ENCODE peak calls at places on chromosomes 3 and 15, in six cellular contexts. One of them, this sample, is unnamed.

GRCh38 chr3:135982922-135983581 is 17.5 kb downstream of the PPP2R3A start:
- DNase-seq in NB4: no peak
- DNase-seq in PC-3: peak; percentile 68
- DNase-seq in uterus: no peak
- DNase-seq in neural progenitor cell: no peak
- DNase-seq in tibial artery: no peak
- DNase-seq in this sample: no peak

GRCh38 chr3:27976933-27977332 is 254.8 kb upstream of the EOMES start:
- DNase-seq in NB4: peak; percentile 91
- DNase-seq in PC-3: peak; percentile 66
- DNase-seq in uterus: no peak
- DNase-seq in neural progenitor cell: no peak
- DNase-seq in tibial artery: no peak
- DNase-seq in this sample: no peak

GRCh38 chr15:39199076-39199475 is 381.8 kb upstream of the THBS1 start:
- DNase-seq in NB4: no peak
- DNase-seq in PC-3: no peak
- DNase-seq in uterus: peak; percentile 70
- DNase-seq in neural progenitor cell: peak; percentile 26
- DNase-seq in tibial artery: no peak
- DNase-seq in this sample: peak; percentile 48

GRCh38 chr3:41881233-41881821 is 80.6 kb downstream of the ULK4 start:
- DNase-seq in NB4: peak; percentile 50
- DNase-seq in PC-3: peak; percentile 73
- DNase-seq in uterus: no peak
- DNase-seq in neural progenitor cell: peak; percentile 41
- DNase-seq in tibial artery: no peak
- DNase-seq in this sample: peak; percentile 21

GRCh38 chr3:61944736-61945135 is 383.4 kb downstream of the PTPRG start:
- DNase-seq in NB4: no peak
- DNase-seq in PC-3: no peak
- DNase-seq in uterus: no peak
- DNase-seq in neural progenitor cell: no peak
- DNase-seq in tibial artery: no peak
- DNase-seq in this sample: no peak

GRCh38 chr3:65778966-65779365 is 259.8 kb downstream of the MAGI1 start:
- DNase-seq in NB4: no peak
- DNase-seq in PC-3: peak; percentile 11
- DNase-seq in uterus: no peak
- DNase-seq in neural progenitor cell: no peak
- DNase-seq in tibial artery: no peak
- DNase-seq in this sample: no peak

GRCh38 chr3:116350119-116350733 is 95.1 kb downstream of the LSAMP start:
- DNase-seq in NB4: no peak
- DNase-seq in PC-3: no peak
- DNase-seq in uterus: no peak
- DNase-seq in neural progenitor cell: no peak
- DNase-seq in tibial artery: no peak
- DNase-seq in this sample: no peak

GRCh38 chr15:33022629-33023028 is 171.9 kb downstream of the FMN1 start:
- DNase-seq in NB4: no peak
- DNase-seq in PC-3: peak; percentile 81
- DNase-seq in uterus: no peak
- DNase-seq in neural progenitor cell: peak; percentile 33
- DNase-seq in tibial artery: peak; percentile 56
- DNase-seq in this sample: peak; percentile 60

GRCh38 chr3:172303181-172303580 is 145.1 kb downstream of the GHSR start:
- DNase-seq in NB4: no peak
- DNase-seq in PC-3: no peak
- DNase-seq in uterus: no peak
- DNase-seq in neural progenitor cell: no peak
- DNase-seq in tibial artery: no peak
- DNase-seq in this sample: no peak

GRCh38 chr15:68391084-68391483 is 40.9 kb downstream of the ITGA11 start:
- DNase-seq in NB4: no peak
- DNase-seq in PC-3: no peak
- DNase-seq in uterus: peak; percentile 10
- DNase-seq in neural progenitor cell: no peak
- DNase-seq in tibial artery: peak; percentile 19
- DNase-seq in this sample: no peak

GRCh38 chr3:194064380-194065118 is 71.4 kb upstream of the HES1 start:
- DNase-seq in NB4: no peak
- DNase-seq in PC-3: no peak
- DNase-seq in uterus: no peak
- DNase-seq in neural progenitor cell: no peak
- DNase-seq in tibial artery: no peak
- DNase-seq in this sample: no peak

GRCh38 chr15:57857871-57858270 is 151.4 kb downstream of the POLR2M start:
- DNase-seq in NB4: no peak
- DNase-seq in PC-3: no peak
- DNase-seq in uterus: no peak
- DNase-seq in neural progenitor cell: no peak
- DNase-seq in tibial artery: no peak
- DNase-seq in this sample: no peak

GRCh38 chr3:78204977-78205376 is 1165.1 kb downstream of the ROBO2 start:
- DNase-seq in NB4: no peak
- DNase-seq in PC-3: peak; percentile 82
- DNase-seq in uterus: no peak
- DNase-seq in neural progenitor cell: peak; percentile 44
- DNase-seq in tibial artery: no peak
- DNase-seq in this sample: peak; percentile 58

GRCh38 chr15:32935139-32935538 is 217.3 kb downstream of the GREM1 start:
- DNase-seq in NB4: no peak
- DNase-seq in PC-3: no peak
- DNase-seq in uterus: no peak
- DNase-seq in neural progenitor cell: no peak
- DNase-seq in tibial artery: no peak
- DNase-seq in this sample: no peak

GRCh38 chr15:64461577-64462162 is 1.3 kb downstream of the ZNF609 start:
- DNase-seq in NB4: peak; percentile 25
- DNase-seq in PC-3: no peak
- DNase-seq in uterus: no peak
- DNase-seq in neural progenitor cell: peak; percentile 77
- DNase-seq in tibial artery: no peak
- DNase-seq in this sample: no peak

GRCh38 chr15:29133791-29134190 is 135.8 kb downstream of the NSMCE3 start:
- DNase-seq in NB4: no peak
- DNase-seq in PC-3: no peak
- DNase-seq in uterus: no peak
- DNase-seq in neural progenitor cell: no peak
- DNase-seq in tibial artery: peak; percentile 12
- DNase-seq in this sample: no peak

GRCh38 chr15:85556618-85556895 is 176.2 kb downstream of the AKAP13 start:
- DNase-seq in NB4: no peak
- DNase-seq in PC-3: no peak
- DNase-seq in uterus: no peak
- DNase-seq in neural progenitor cell: no peak
- DNase-seq in tibial artery: no peak
- DNase-seq in this sample: no peak

GRCh38 chr3:44833394-44833793 is 28.3 kb upstream of the TMEM42 start:
- DNase-seq in NB4: no peak
- DNase-seq in PC-3: no peak
- DNase-seq in uterus: no peak
- DNase-seq in neural progenitor cell: no peak
- DNase-seq in tibial artery: no peak
- DNase-seq in this sample: no peak
- H3K4me3 ChIP-seq in NB4: no peak overlapping the region
- H3K4me3 ChIP-seq in PC-3: no peak overlapping the region
- H3K4me3 ChIP-seq in uterus: no peak overlapping the region
- H3K4me3 ChIP-seq in neural progenitor cell: no peak overlapping the region
- H3K4me3 ChIP-seq in tibial artery: no peak overlapping the region
- H3K4me3 ChIP-seq in this sample: no peak overlapping the region

DNA sequence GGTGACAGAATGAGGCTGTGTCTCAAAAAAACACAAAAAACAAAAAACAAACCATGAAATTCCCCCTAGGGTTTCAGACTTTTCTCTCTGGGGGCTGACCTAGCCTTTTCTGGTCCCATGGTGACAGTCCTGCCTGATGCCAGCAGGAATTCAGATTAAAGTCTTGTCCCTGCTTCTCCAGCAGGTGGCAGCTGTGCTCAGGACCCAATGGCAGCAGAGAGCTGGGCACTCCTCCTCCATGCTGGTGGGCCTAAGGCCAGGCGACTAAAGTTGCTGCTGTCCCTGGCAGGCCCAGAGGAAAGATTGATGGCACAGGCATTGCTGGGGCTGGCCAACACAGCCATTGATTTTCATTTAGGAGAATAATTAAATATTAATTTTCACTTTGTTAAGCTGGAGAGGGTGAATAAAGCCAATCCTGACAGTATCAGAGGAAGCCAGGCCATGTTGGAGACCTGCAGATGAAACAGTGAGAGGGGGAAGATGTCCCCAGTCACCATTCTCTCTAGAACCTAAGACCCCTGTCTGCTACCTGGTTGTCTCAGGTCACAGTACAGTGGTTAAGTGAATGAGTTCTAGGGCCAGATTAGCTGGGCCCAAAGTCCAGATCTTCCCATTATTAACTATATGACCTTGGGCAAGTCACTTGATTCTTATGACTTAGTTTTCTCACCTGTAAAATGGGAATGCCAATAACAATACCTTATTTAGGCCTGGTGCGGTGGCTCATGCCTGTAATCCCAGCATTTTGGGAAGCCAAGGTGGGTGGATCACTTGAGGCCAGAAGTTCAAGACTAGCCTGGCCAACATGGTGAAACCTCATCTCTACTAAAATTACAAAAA is 7.1 kb downstream of the CELF6 start:
- DNase-seq in NB4: peak; percentile 69
- DNase-seq in PC-3: peak; percentile 72
- DNase-seq in uterus: peak; percentile 34
- DNase-seq in neural progenitor cell: peak; percentile 82
- DNase-seq in tibial artery: peak; percentile 75
- DNase-seq in this sample: peak; percentile 30
- TF ChIP-seq CTCF in NB4: peak; percentile 77
- TF ChIP-seq CTCF in PC-3: peak; percentile 77
- TF ChIP-seq CTCF in uterus: peak; percentile 48
- TF ChIP-seq CTCF in neural progenitor cell: peak; percentile 82
- TF ChIP-seq CTCF in tibial artery: peak; percentile 59
- TF ChIP-seq CTCF in this sample: peak; percentile 80

GRCh38 chr3:58010562-58010961 is 2.3 kb downstream of the FLNB start:
- DNase-seq in NB4: no peak
- DNase-seq in PC-3: no peak
- DNase-seq in uterus: no peak
- DNase-seq in neural progenitor cell: no peak
- DNase-seq in tibial artery: no peak
- DNase-seq in this sample: no peak
- H3K4me3 ChIP-seq in NB4: no peak overlapping the region
- H3K4me3 ChIP-seq in PC-3: peak overlapping the region; percentile 96
- H3K4me3 ChIP-seq in uterus: peak overlapping the region; percentile 71
- H3K4me3 ChIP-seq in neural progenitor cell: no peak overlapping the region
- H3K4me3 ChIP-seq in tibial artery: peak overlapping the region; percentile 87
- H3K4me3 ChIP-seq in this sample: peak overlapping the region; percentile 66

GRCh38 chr15:69604050-69604378 is 151.4 kb downstream of the RPLP1 start:
- DNase-seq in NB4: peak; percentile 28
- DNase-seq in PC-3: peak; percentile 70
- DNase-seq in uterus: no peak
- DNase-seq in neural progenitor cell: no peak
- DNase-seq in tibial artery: no peak
- DNase-seq in this sample: no peak
- TF ChIP-seq CTCF in NB4: no peak
- TF ChIP-seq CTCF in PC-3: peak; percentile 62
- TF ChIP-seq CTCF in uterus: no peak
- TF ChIP-seq CTCF in neural progenitor cell: no peak
- TF ChIP-seq CTCF in tibial artery: no peak
- TF ChIP-seq CTCF in this sample: no peak

GRCh38 chr3:125383744-125384143 is 8.6 kb upstream of the ZNF148 start:
- DNase-seq in NB4: no peak
- DNase-seq in PC-3: no peak
- DNase-seq in uterus: no peak
- DNase-seq in neural progenitor cell: no peak
- DNase-seq in tibial artery: no peak
- DNase-seq in this sample: no peak
- H3K4me3 ChIP-seq in NB4: no peak overlapping the region
- H3K4me3 ChIP-seq in PC-3: no peak overlapping the region
- H3K4me3 ChIP-seq in uterus: no peak overlapping the region
- H3K4me3 ChIP-seq in neural progenitor cell: no peak overlapping the region
- H3K4me3 ChIP-seq in tibial artery: no peak overlapping the region
- H3K4me3 ChIP-seq in this sample: no peak overlapping the region

GRCh38 chr15:44692659-44693058 is 18.5 kb downstream of the PATL2 start:
- DNase-seq in NB4: no peak
- DNase-seq in PC-3: no peak
- DNase-seq in uterus: no peak
- DNase-seq in neural progenitor cell: no peak
- DNase-seq in tibial artery: no peak
- DNase-seq in this sample: no peak

GRCh38 chr15:44694416-44694815 is 16.7 kb downstream of the PATL2 start:
- DNase-seq in NB4: no peak
- DNase-seq in PC-3: no peak
- DNase-seq in uterus: no peak
- DNase-seq in neural progenitor cell: no peak
- DNase-seq in tibial artery: no peak
- DNase-seq in this sample: no peak

GRCh38 chr15:44698651-44699050 is 12.5 kb downstream of the PATL2 start:
- DNase-seq in NB4: no peak
- DNase-seq in PC-3: no peak
- DNase-seq in uterus: no peak
- DNase-seq in neural progenitor cell: no peak
- DNase-seq in tibial artery: no peak
- DNase-seq in this sample: no peak

GRCh38 chr15:44697014-44697413 is 14.1 kb downstream of the PATL2 start:
- DNase-seq in NB4: no peak
- DNase-seq in PC-3: no peak
- DNase-seq in uterus: no peak
- DNase-seq in neural progenitor cell: no peak
- DNase-seq in tibial artery: no peak
- DNase-seq in this sample: no peak

GRCh38 chr15:44695274-44695673 is 15.8 kb downstream of the PATL2 start:
- DNase-seq in NB4: no peak
- DNase-seq in PC-3: no peak
- DNase-seq in uterus: no peak
- DNase-seq in neural progenitor cell: no peak
- DNase-seq in tibial artery: no peak
- DNase-seq in this sample: no peak
- TF ChIP-seq CTCF in NB4: no peak
- TF ChIP-seq CTCF in PC-3: no peak
- TF ChIP-seq CTCF in uterus: no peak
- TF ChIP-seq CTCF in neural progenitor cell: no peak
- TF ChIP-seq CTCF in tibial artery: no peak
- TF ChIP-seq CTCF in this sample: no peak

GRCh38 chr15:42582569-42583235 is 7.3 kb downstream of the STARD9 start:
- DNase-seq in NB4: no peak
- DNase-seq in PC-3: no peak
- DNase-seq in uterus: no peak
- DNase-seq in neural progenitor cell: no peak
- DNase-seq in tibial artery: no peak
- DNase-seq in this sample: no peak
- H3K4me3 ChIP-seq in NB4: no peak overlapping the region
- H3K4me3 ChIP-seq in PC-3: no peak overlapping the region
- H3K4me3 ChIP-seq in uterus: no peak overlapping the region
- H3K4me3 ChIP-seq in neural progenitor cell: no peak overlapping the region
- H3K4me3 ChIP-seq in tibial artery: peak overlapping the region; percentile 42
- H3K4me3 ChIP-seq in this sample: no peak overlapping the region